ENCODE peak calls at places on chromosomes 1 and 21, in ten cellular contexts. A is stimulated activated CD4-positive, alpha-beta T cell treated with anti-CD3 and anti-CD28 coated beads, Interleukin-12 subunit alpha, Interleukin-12 subunit beta, amount 100 ng/mL, for 4 hours; D is AG09309; E is NCI-H1694; O is tibial artery; V is hepatocyte; R is GM23338; Z is NCI-H1092; W is germinal center; U is NCI-H1417. C is an unnamed sample.

GRCh38 chr1:24915819-24916602 is 14.1 kb downstream of the RUNX3 start:
- DNase-seq in A (no peak), D (no peak), W (no peak), R (no peak), U (no peak), O (no peak), Z (no peak), E (no peak), V (no peak), C (no peak)

GRCh38 chr1:208917719-208918118 is 665.8 kb upstream of the CAMK1G start:
- DNase-seq in Z (no peak), A (no peak), O (no peak), D (no peak), E (no peak), U (no peak), V (no peak), W (no peak), R (no peak), C (no peak)

GRCh38 chr1:27011976-27012563 is 580 bp downstream of the TENT5B start:
- DNase-seq in D (no peak), O (no peak), W (no peak), E (no peak), Z (no peak), A (no peak), V (no peak), U (no peak), R (no peak), C (no peak)

GRCh38 chr1:1347663-1348419 is 1.4 kb downstream of the DVL1 start:
- DNase-seq in E (no peak), Z (no peak), V (peak; percentile 71), R (no peak), D (no peak), O (no peak), W (no peak), A (no peak), U (no peak), C (no peak)

GRCh38 chr1:198179556-198179981 is 22.8 kb downstream of the NEK7 start:
- DNase-seq in V (peak; percentile 15), U (no peak), E (no peak), A (no peak), W (no peak), O (no peak), D (no peak), R (no peak), Z (no peak), C (no peak)

GRCh38 chr1:154420172-154420571 is 15.0 kb downstream of the IL6R start:
- DNase-seq in D (no peak), E (peak; percentile 38), O (peak; percentile 98), U (no peak), Z (no peak), V (peak; percentile 85), R (no peak), W (peak; percentile 60), A (peak; percentile 38), C (no peak)

GRCh38 chr1:234613128-234613875 is 3.3 kb upstream of the IRF2BP2 start:
- DNase-seq in Z (peak; percentile 67), D (peak; percentile 92), E (no peak), A (no peak), V (peak; percentile 66), R (no peak), U (no peak), O (no peak), W (no peak), C (no peak)

GRCh38 chr1:79353224-79353623 is 346.7 kb upstream of the ADGRL4 start:
- DNase-seq in R (peak; percentile 66), A (no peak), E (peak; percentile 59), W (no peak), Z (no peak), D (peak; percentile 62), U (peak; percentile 21), V (peak; percentile 53), O (no peak), C (no peak)

GRCh38 chr1:221419513-221420088 is 322.3 kb downstream of the DUSP10 start:
- DNase-seq in W (no peak), Z (no peak), E (peak; percentile 38), A (no peak), V (no peak), D (peak; percentile 80), R (no peak), O (no peak), U (no peak), C (no peak)

GRCh38 chr21:26732442-26733221 is 112.6 kb downstream of the ADAMTS1 start:
- DNase-seq in R (peak; percentile 85), W (no peak), U (no peak), E (peak; percentile 7), O (no peak), A (peak; percentile 20), Z (no peak), D (no peak), V (peak; percentile 66), C (no peak)

GRCh38 chr1:160097196-160097910 is 1.1 kb downstream of the IGSF8 start:
- DNase-seq in O (no peak), R (no peak), U (no peak), V (no peak), A (peak; percentile 15), W (no peak), E (no peak), D (no peak), Z (no peak), C (no peak)

GRCh38 chr1:171422489-171422888 is 62.8 kb upstream of the PRRC2C start:
- DNase-seq in D (no peak), W (no peak), R (no peak), Z (no peak), V (no peak), O (no peak), U (no peak), E (no peak), A (no peak), C (no peak)

GRCh38 chr21:43721225-43721605 is 2.3 kb downstream of the PDXK start:
- DNase-seq in O (no peak), W (no peak), R (no peak), U (no peak), D (no peak), E (no peak), Z (no peak), A (no peak), V (peak; percentile 6), C (no peak)

GRCh38 chr1:38021969-38022368 is 9.4 kb downstream of the UTP11 start:
- DNase-seq in U (no peak), V (no peak), W (no peak), O (no peak), E (no peak), R (no peak), Z (no peak), A (no peak), D (no peak), C (no peak)

GRCh38 chr1:56578963-56579875 is at the start of gene PLPP3:
- DNase-seq in A (no peak), R (peak; percentile 90), U (peak; percentile 51), V (peak; percentile 92), O (peak; percentile 95), W (peak; percentile 44), Z (peak; percentile 7), D (peak; percentile 93), E (peak; percentile 46), C (no peak)

GRCh38 chr1:121558514-121558913 is 373.7 kb downstream of the SRGAP2C start:
- DNase-seq in W (no peak), E (no peak), D (peak; percentile 86), Z (no peak), U (no peak), O (no peak), V (no peak), R (peak; percentile 63), A (no peak), C (no peak)

GRCh38 chr21:18529253-18529652 is 125.7 kb upstream of the TMPRSS15 start:
- DNase-seq in O (no peak), W (no peak), E (no peak), D (no peak), U (no peak), A (no peak), Z (peak; percentile 64), V (peak; percentile 17), R (no peak), C (no peak)

GRCh38 chr1:185350027-185350442 is 33.0 kb upstream of the IVNS1ABP start:
- DNase-seq in V (peak; percentile 37), E (no peak), W (no peak), Z (no peak), R (no peak), D (no peak), U (no peak), O (no peak), A (no peak), C (no peak)

GRCh38 chr1:36913016-36913415 is 121.3 kb downstream of the GRIK3 start:
- DNase-seq in U (no peak), A (no peak), D (no peak), E (peak; percentile 52), Z (peak; percentile 40), V (no peak), O (no peak), W (no peak), R (no peak), C (no peak)

GRCh38 chr1:43349594-43350306 is 9.0 kb upstream of the CDC20 start:
- DNase-seq in Z (no peak), V (peak; percentile 46), E (no peak), D (no peak), R (peak; percentile 41), W (no peak), O (peak; percentile 66), A (no peak), U (no peak), C (no peak)

GRCh38 chr21:36511484-36512227 is 31.7 kb upstream of the CLDN14 start:
- DNase-seq in O (no peak), Z (no peak), E (no peak), R (no peak), W (no peak), A (no peak), V (no peak), U (no peak), D (no peak), C (no peak)

GRCh38 chr1:155324717-155325595 is 4.3 kb downstream of the RUSC1 start:
- DNase-seq in D (no peak), E (peak; percentile 48), W (peak; percentile 47), O (peak; percentile 75), U (peak; percentile 68), R (peak; percentile 94), A (no peak), V (peak; percentile 86), Z (peak; percentile 39), C (peak; percentile 62)

GRCh38 chr1:176785810-176786209 is 322.8 kb downstream of the PAPPA2 start:
- DNase-seq in A (no peak), W (no peak), D (no peak), O (no peak), U (no peak), E (no peak), Z (no peak), R (peak; percentile 5), V (no peak), C (no peak)

GRCh38 chr1:187527346-187527745 is 698.6 kb downstream of the PLA2G4A start:
- DNase-seq in W (no peak), Z (no peak), R (no peak), A (no peak), V (no peak), E (no peak), O (no peak), U (no peak), D (no peak), C (no peak)

GRCh38 chr1:116134178-116134773 is 23.1 kb downstream of the MAB21L3 start:
- DNase-seq in D (no peak), O (no peak), R (no peak), Z (no peak), V (no peak), W (peak; percentile 23), U (no peak), E (no peak), A (no peak), C (no peak)

GRCh38 chr21:36707763-36708511 is 9.0 kb downstream of the SIM2 start:
- DNase-seq in O (peak; percentile 60), Z (no peak), W (no peak), A (no peak), U (no peak), E (no peak), D (no peak), V (no peak), R (peak; percentile 47), C (no peak)

GRCh38 chr1:33311706-33312412 is 9.0 kb downstream of the A3GALT2 start:
- DNase-seq in Z (no peak), V (no peak), O (no peak), E (no peak), W (no peak), A (no peak), D (no peak), U (no peak), R (no peak), C (no peak)

GRCh38 chr1:5637171-5637570 is 355.1 kb downstream of the NPHP4 start:
- DNase-seq in R (no peak), V (no peak), D (no peak), Z (no peak), A (peak; percentile 5), U (no peak), O (no peak), E (peak; percentile 54), W (no peak), C (no peak)